ENCODE peak calls at places on chromosomes 16 and 17, in seven cellular contexts. E is HEK293T; U is amygdala; P is RWPE1; T is ecto neural progenitor cell; G is activated CD4-positive, alpha-beta T cell treated with anti-CD3 and anti-CD28 coated beads, Interleukin-2, amount 50 U/mL, for 1 hour; B is NCI-H345. M is an unnamed sample.
A peak's percentile ranks its signal among the peaks of the same experiment; 100 is the strongest.

GRCh38 chr17:7475764-7476422 is 3.5 kb downstream of the ZBTB4 start:
- DNase-seq in P (peak; percentile 41), G (no peak), E (no peak), B (no peak), T (no peak), U (no peak), M (no peak)

GRCh38 chr16:84475643-84476240 is 28.7 kb downstream of the MEAK7 start:
- DNase-seq in T (no peak), B (no peak), U (no peak), G (no peak), P (no peak), E (no peak), M (peak; percentile 63)

GRCh38 chr17:28115046-28115445 is 72.6 kb downstream of the NLK start:
- DNase-seq in G (no peak), B (no peak), U (no peak), T (no peak), E (no peak), P (no peak), M (no peak)

GRCh38 chr17:35709874-35710273 is 21.6 kb upstream of the RASL10B start:
- DNase-seq in G (no peak), T (no peak), E (no peak), P (no peak), U (no peak), B (no peak), M (no peak)

GRCh38 chr17:81210868-81211267 is 11.9 kb downstream of the CEP131 start:
- DNase-seq in G (no peak), T (no peak), B (no peak), P (no peak), U (no peak), E (no peak), M (no peak)

GRCh38 chr16:66516172-66516807 is 33.6 kb downstream of the TK2 start:
- DNase-seq in G (no peak), B (no peak), U (no peak), E (no peak), P (no peak), T (no peak), M (no peak)

GRCh38 chr17:80872999-80873951 is 118.4 kb upstream of the CHMP6 start:
- DNase-seq in G (no peak), T (peak; percentile 84), U (no peak), P (no peak), B (no peak), E (no peak), M (no peak)

GRCh38 chr17:6135216-6135615 is 65.0 kb downstream of the WSCD1 start:
- DNase-seq in U (no peak), T (no peak), P (no peak), B (no peak), G (no peak), E (no peak), M (no peak)

GRCh38 chr16:71623597-71623996 is 2.4 kb upstream of the MARVELD3 start:
- DNase-seq in B (no peak), U (no peak), P (no peak), G (no peak), E (no peak), T (no peak), M (no peak)

GRCh38 chr16:66372078-66372897 is 5.8 kb downstream of the CDH5 start:
- DNase-seq in G (no peak), B (no peak), U (no peak), P (no peak), E (no peak), T (no peak), M (no peak)

GRCh38 chr17:61040666-61041065 is 359.0 kb upstream of the TBX2 start:
- DNase-seq in G (no peak), U (no peak), B (no peak), T (no peak), P (no peak), E (no peak), M (no peak)

GRCh38 chr17:266701-267656 is 85.5 kb upstream of the DOC2B start:
- DNase-seq in T (no peak), E (no peak), G (no peak), P (no peak), B (no peak), U (peak; percentile 43), M (peak; percentile 63)

GRCh38 chr17:74815671-74816370 is 39.7 kb upstream of the NAT9 start:
- DNase-seq in E (peak; percentile 54), G (no peak), U (no peak), T (peak; percentile 77), B (no peak), P (no peak), M (no peak)

GRCh38 chr16:83070416-83071199 is 443.8 kb downstream of the CDH13 start:
- DNase-seq in B (no peak), G (no peak), T (no peak), E (no peak), U (no peak), P (no peak), M (no peak)

M was measured in osteocyte.